ENCODE peak calls at places on chromosomes 11 and 22, in five cellular contexts. One of them, this sample, is unnamed.

GRCh38 chr11:35555238-35555887 is 29.9 kb upstream of the PAMR1 start:
- DNase-seq in HEK293T: no peak
- DNase-seq in Caki2: no peak
- DNase-seq in CD8-positive, alpha-beta T cell: no peak
- DNase-seq in mucosa of gallbladder: no peak
- DNase-seq in this sample: no peak

GRCh38 chr11:134199531-134199930 is 24.2 kb downstream of the NCAPD3 start:
- DNase-seq in HEK293T: no peak
- DNase-seq in Caki2: no peak
- DNase-seq in CD8-positive, alpha-beta T cell: no peak
- DNase-seq in mucosa of gallbladder: no peak
- DNase-seq in this sample: no peak

GRCh38 chr22:43099095-43099494 is 9.9 kb upstream of the TTLL1 start:
- DNase-seq in HEK293T: no peak
- DNase-seq in Caki2: no peak
- DNase-seq in CD8-positive, alpha-beta T cell: no peak
- DNase-seq in mucosa of gallbladder: no peak
- DNase-seq in this sample: no peak

GRCh38 chr11:76424379-76424778 is 20.4 kb upstream of the EMSY start:
- DNase-seq in HEK293T: no peak
- DNase-seq in Caki2: no peak
- DNase-seq in CD8-positive, alpha-beta T cell: no peak
- DNase-seq in mucosa of gallbladder: no peak
- DNase-seq in this sample: no peak

GRCh38 chr11:115159122-115159665 is 345.0 kb downstream of the CADM1 start:
- DNase-seq in HEK293T: no peak
- DNase-seq in Caki2: no peak
- DNase-seq in CD8-positive, alpha-beta T cell: no peak
- DNase-seq in mucosa of gallbladder: no peak
- DNase-seq in this sample: no peak

GRCh38 chr11:63866211-63866610 is 27.3 kb downstream of the MARK2 start:
- DNase-seq in HEK293T: no peak
- DNase-seq in Caki2: no peak
- DNase-seq in CD8-positive, alpha-beta T cell: peak; percentile 63
- DNase-seq in mucosa of gallbladder: peak; percentile 79
- DNase-seq in this sample: no peak

GRCh38 chr11:65613091-65613928 is 711 bp downstream of the MAP3K11 start:
- DNase-seq in HEK293T: no peak
- DNase-seq in Caki2: no peak
- DNase-seq in CD8-positive, alpha-beta T cell: no peak
- DNase-seq in mucosa of gallbladder: no peak
- DNase-seq in this sample: no peak

GRCh38 chr11:86773878-86774277 is 26.5 kb upstream of the PRSS23 start:
- DNase-seq in HEK293T: no peak
- DNase-seq in Caki2: no peak
- DNase-seq in CD8-positive, alpha-beta T cell: no peak
- DNase-seq in mucosa of gallbladder: no peak
- DNase-seq in this sample: no peak

GRCh38 chr11:46826310-46827044 is 19.6 kb downstream of the CKAP5 start:
- DNase-seq in HEK293T: peak; percentile 84
- DNase-seq in Caki2: peak; percentile 67
- DNase-seq in CD8-positive, alpha-beta T cell: peak; percentile 62
- DNase-seq in mucosa of gallbladder: peak; percentile 73
- DNase-seq in this sample: peak; percentile 89

GRCh38 chr11:129192150-129192549 is at the start of gene ARHGAP32:
- DNase-seq in HEK293T: no peak
- DNase-seq in Caki2: no peak
- DNase-seq in CD8-positive, alpha-beta T cell: no peak
- DNase-seq in mucosa of gallbladder: no peak
- DNase-seq in this sample: no peak

GRCh38 chr22:30245985-30246901 is at the start of gene LIF:
- DNase-seq in HEK293T: peak; percentile 59
- DNase-seq in Caki2: no peak
- DNase-seq in CD8-positive, alpha-beta T cell: peak; percentile 34
- DNase-seq in mucosa of gallbladder: no peak
- DNase-seq in this sample: no peak

GRCh38 chr22:17915676-17916075 is 108.7 kb downstream of the MICAL3 start:
- DNase-seq in HEK293T: no peak
- DNase-seq in Caki2: no peak
- DNase-seq in CD8-positive, alpha-beta T cell: no peak
- DNase-seq in mucosa of gallbladder: no peak
- DNase-seq in this sample: no peak

GRCh38 chr11:2578006-2578933 is 121.5 kb downstream of the KCNQ1OT1 start:
- DNase-seq in HEK293T: no peak
- DNase-seq in Caki2: no peak
- DNase-seq in CD8-positive, alpha-beta T cell: no peak
- DNase-seq in mucosa of gallbladder: no peak
- DNase-seq in this sample: no peak

GRCh38 chr11:57761301-57762234 is at the start of gene CTNND1:
- DNase-seq in HEK293T: peak; percentile 91
- DNase-seq in Caki2: peak; percentile 95
- DNase-seq in CD8-positive, alpha-beta T cell: no peak
- DNase-seq in mucosa of gallbladder: peak; percentile 92
- DNase-seq in this sample: peak; percentile 93

GRCh38 chr11:96309643-96310017 is 33.4 kb downstream of the MAML2 start:
- DNase-seq in HEK293T: no peak
- DNase-seq in Caki2: no peak
- DNase-seq in CD8-positive, alpha-beta T cell: no peak
- DNase-seq in mucosa of gallbladder: no peak
- DNase-seq in this sample: no peak

This sample was measured in osteocyte.